ENCODE peak calls at places on chromosomes 12 and 14, in four cellular contexts. One of them, this sample, is unnamed. For H3K79me1, the result is how much of the 10 kb centered on the place peaks cover.

GRCh38 chr12:3088251-3088650 is 11.1 kb downstream of the TSPAN9 start:
- DNase-seq in IMR-90: no peak
- DNase-seq in H9: peak
- DNase-seq in H1: no peak
- DNase-seq in this sample: no peak

GRCh38 chr14:58830121-58830520 is 192.4 kb downstream of the DACT1 start:
- DNase-seq in IMR-90: no peak
- DNase-seq in H9: no peak
- DNase-seq in H1: no peak
- DNase-seq in this sample: no peak

GRCh38 chr12:752673-753400 is 458 bp downstream of the WNK1 start:
- DNase-seq in IMR-90: peak
- DNase-seq in H9: peak
- DNase-seq in H1: no peak
- DNase-seq in this sample: peak

GRCh38 chr12:11672833-11673232 is 23.4 kb downstream of the ETV6 start:
- DNase-seq in IMR-90: no peak
- DNase-seq in H9: no peak
- DNase-seq in H1: no peak
- DNase-seq in this sample: no peak

GRCh38 chr12:7716391-7716790 is 5.2 kb downstream of the DPPA3 start:
- DNase-seq in IMR-90: no peak
- DNase-seq in H9: no peak
- DNase-seq in H1: no peak
- DNase-seq in this sample: peak

GRCh38 chr14:26687438-26687837 is 89.6 kb upstream of the NOVA1 start:
- DNase-seq in IMR-90: no peak
- DNase-seq in H9: no peak
- DNase-seq in H1: no peak
- DNase-seq in this sample: no peak

GRCh38 chr12:75707983-75708382 is 196.6 kb upstream of the KRR1 start:
- DNase-seq in IMR-90: no peak
- DNase-seq in H9: no peak
- DNase-seq in H1: no peak
- DNase-seq in this sample: no peak

GRCh38 chr12:1796515-1797010 is 23.8 kb upstream of the LRTM2 start:
- DNase-seq in IMR-90: no peak
- DNase-seq in H9: peak
- DNase-seq in H1: no peak
- DNase-seq in this sample: peak

GRCh38 chr14:68661226-68662225 is 131.3 kb downstream of the ZFP36L1 start:
- DNase-seq in IMR-90: no peak
- DNase-seq in H9: no peak
- DNase-seq in H1: no peak
- DNase-seq in this sample: no peak

GRCh38 chr12:118645219-118645618 is 268.9 kb downstream of the SUDS3 start:
- DNase-seq in IMR-90: no peak
- DNase-seq in H9: peak
- DNase-seq in H1: no peak
- DNase-seq in this sample: peak

GRCh38 chr12:75488553-75488952 is 8.0 kb downstream of the GLIPR1 start:
- DNase-seq in IMR-90: peak
- DNase-seq in H9: peak
- DNase-seq in H1: no peak
- DNase-seq in this sample: peak

GRCh38 chr12:128654462-128654861 is 169.3 kb downstream of the SLC15A4 start:
- DNase-seq in IMR-90: no peak
- DNase-seq in H9: no peak
- DNase-seq in H1: no peak
- DNase-seq in this sample: no peak

GRCh38 chr14:91258021-91258618 is 13.6 kb upstream of the GPR68 start:
- DNase-seq in IMR-90: peak
- DNase-seq in H9: no peak
- DNase-seq in H1: no peak
- DNase-seq in this sample: no peak

GRCh38 chr12:132807295-132808222 is 21.1 kb downstream of the GOLGA3 start:
- DNase-seq in IMR-90: no peak
- DNase-seq in H9: peak
- DNase-seq in H1: no peak
- DNase-seq in this sample: peak

GRCh38 chr12:132723764-132724140 is 13.1 kb downstream of the PGAM5 start:
- DNase-seq in IMR-90: peak
- DNase-seq in H9: no peak
- DNase-seq in H1: no peak
- DNase-seq in this sample: no peak

GRCh38 chr12:43655586-43655985 is 103.0 kb downstream of the PUS7L start:
- DNase-seq in IMR-90: peak
- DNase-seq in H9: no peak
- DNase-seq in H1: no peak
- DNase-seq in this sample: no peak

GRCh38 chr14:74065746-74066575 is 18.3 kb downstream of the ALDH6A1 start:
- DNase-seq in IMR-90: peak
- DNase-seq in H9: no peak
- DNase-seq in H1: no peak
- DNase-seq in this sample: no peak

GRCh38 chr14:103519043-103519836 is 3.4 kb downstream of the CKB start:
- DNase-seq in IMR-90: no peak
- DNase-seq in H9: no peak
- DNase-seq in H1: no peak
- DNase-seq in this sample: peak

GRCh38 chr12:64995831-64996230 is 125.3 kb downstream of the WIF1 start:
- DNase-seq in IMR-90: no peak
- DNase-seq in H9: no peak
- DNase-seq in H1: no peak
- DNase-seq in this sample: no peak

GRCh38 chr12:108833355-108833733 is 24.0 kb downstream of the SSH1 start:
- DNase-seq in IMR-90: peak
- DNase-seq in H9: peak
- DNase-seq in H1: no peak
- DNase-seq in this sample: peak

GRCh38 chr12:117105902-117106301 is 6.7 kb upstream of the TESC start:
- DNase-seq in IMR-90: no peak
- DNase-seq in H9: no peak
- DNase-seq in H1: no peak
- DNase-seq in this sample: no peak

GRCh38 chr14:68687746-68688145 is 105.1 kb downstream of the ZFP36L1 start:
- DNase-seq in IMR-90: peak
- DNase-seq in H9: no peak
- DNase-seq in H1: no peak
- DNase-seq in this sample: peak

GRCh38 chr14:51304956-51305355 is 64.9 kb downstream of the TMX1 start:
- DNase-seq in IMR-90: peak
- DNase-seq in H9: no peak
- DNase-seq in H1: no peak
- DNase-seq in this sample: no peak

GRCh38 chr12:125193798-125194562 is 128.7 kb downstream of the AACS start:
- DNase-seq in IMR-90: peak
- DNase-seq in H9: peak
- DNase-seq in H1: no peak
- DNase-seq in this sample: peak

GRCh38 chr12:55780695-55781094 is 36.8 kb downstream of the SARNP start:
- DNase-seq in IMR-90: peak
- DNase-seq in H9: no peak
- DNase-seq in H1: no peak
- DNase-seq in this sample: no peak

GRCh38 chr14:88380405-88380804 is 5.1 kb upstream of the SPATA7 start:
- DNase-seq in IMR-90: peak
- DNase-seq in H9: no peak
- DNase-seq in H1: no peak
- DNase-seq in this sample: no peak

GRCh38 chr14:65462411-65462810 is 49.9 kb downstream of the FUT8 start:
- DNase-seq in IMR-90: peak
- DNase-seq in H9: no peak
- DNase-seq in H1: no peak
- DNase-seq in this sample: no peak

GRCh38 chr12:121175383-121176119 is 34.4 kb upstream of the P2RX4 start:
- DNase-seq in IMR-90: no peak
- DNase-seq in H9: no peak
- DNase-seq in H1: no peak
- DNase-seq in this sample: no peak

GRCh38 chr12:3152892-3153291 is 75.7 kb downstream of the TSPAN9 start:
- DNase-seq in IMR-90: no peak
- DNase-seq in H9: no peak
- DNase-seq in H1: no peak
- DNase-seq in this sample: no peak

GRCh38 chr12:65508281-65509035 is 230.0 kb downstream of the MSRB3 start:
- DNase-seq in IMR-90: no peak
- DNase-seq in H9: no peak
- DNase-seq in H1: no peak
- DNase-seq in this sample: no peak

GRCh38 chr14:81534510-81535074 is 939 bp upstream of the SEL1L start:
- DNase-seq in IMR-90: no peak
- DNase-seq in H9: no peak
- DNase-seq in H1: no peak
- DNase-seq in this sample: no peak
- H2BK120ac ChIP-seq in IMR-90: no peak
- H2BK120ac ChIP-seq in H9: no peak
- H2BK120ac ChIP-seq in H1: no peak
- H2BK120ac ChIP-seq in this sample: no peak

DNA sequence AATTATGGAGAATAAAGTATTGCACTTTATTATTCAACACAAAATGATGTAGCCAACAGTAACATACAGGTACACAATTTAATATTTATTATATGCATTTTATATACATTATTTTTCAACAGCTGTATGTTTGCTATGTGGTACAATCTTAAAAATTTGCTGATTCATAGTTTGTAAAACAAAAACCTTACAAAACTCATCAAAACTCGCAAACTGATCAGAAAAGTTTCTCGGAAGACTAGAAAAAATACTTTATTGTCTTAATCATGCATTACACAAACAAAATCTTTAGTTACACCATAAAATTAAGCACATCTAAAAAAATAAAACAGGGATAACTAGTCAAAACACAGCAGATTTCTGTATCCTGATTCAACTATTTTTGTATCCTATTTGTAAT is 19.5 kb downstream of the COCH start:
- DNase-seq in IMR-90: no peak
- DNase-seq in H9: no peak
- DNase-seq in H1: no peak
- DNase-seq in this sample: no peak
- H3K79me1 ChIP-seq in IMR-90: under half
- H3K79me1 ChIP-seq in H9: under half
- H3K79me1 ChIP-seq in H1: under half
- H3K79me1 ChIP-seq in this sample: under half

GRCh38 chr14:55500219-55500701 is 59.8 kb upstream of the TBPL2 start:
- DNase-seq in IMR-90: no peak
- DNase-seq in H9: peak
- DNase-seq in H1: no peak
- DNase-seq in this sample: no peak
- H4K5ac ChIP-seq in IMR-90: no peak
- H4K5ac ChIP-seq in H9: no peak
- H4K5ac ChIP-seq in H1: no peak
- H4K5ac ChIP-seq in this sample: no peak

GRCh38 chr14:22796087-22796707 is 19.0 kb downstream of the SLC7A7 start:
- DNase-seq in IMR-90: no peak
- DNase-seq in H9: no peak
- DNase-seq in H1: no peak
- DNase-seq in this sample: no peak
- H2BK120ac ChIP-seq in IMR-90: no peak
- H2BK120ac ChIP-seq in H9: no peak
- H2BK120ac ChIP-seq in H1: no peak
- H2BK120ac ChIP-seq in this sample: no peak

GRCh38 chr12:47797432-47797831 is 22.3 kb downstream of the HDAC7 start:
- DNase-seq in IMR-90: no peak
- DNase-seq in H9: peak
- DNase-seq in H1: no peak
- DNase-seq in this sample: peak
- H3K79me1 ChIP-seq in IMR-90: half or more
- H3K79me1 ChIP-seq in H9: under half
- H3K79me1 ChIP-seq in H1: under half
- H3K79me1 ChIP-seq in this sample: under half

GRCh38 chr14:34537677-34538009 is 1.9 kb downstream of the EAPP start:
- DNase-seq in IMR-90: no peak
- DNase-seq in H9: no peak
- DNase-seq in H1: no peak
- DNase-seq in this sample: no peak
- H4K5ac ChIP-seq in IMR-90: no peak
- H4K5ac ChIP-seq in H9: no peak
- H4K5ac ChIP-seq in H1: no peak
- H4K5ac ChIP-seq in this sample: no peak

GRCh38 chr14:92952497-92953298 is 29.7 kb downstream of the CHGA start:
- DNase-seq in IMR-90: no peak
- DNase-seq in H9: no peak
- DNase-seq in H1: no peak
- DNase-seq in this sample: no peak
- H2BK120ac ChIP-seq in IMR-90: no peak
- H2BK120ac ChIP-seq in H9: no peak
- H2BK120ac ChIP-seq in H1: no peak
- H2BK120ac ChIP-seq in this sample: no peak

GRCh38 chr14:104683653-104684448 is 5.6 kb upstream of the INF2 start:
- DNase-seq in IMR-90: no peak
- DNase-seq in H9: no peak
- DNase-seq in H1: no peak
- DNase-seq in this sample: no peak
- H3K79me1 ChIP-seq in IMR-90: under half
- H3K79me1 ChIP-seq in H9: under half
- H3K79me1 ChIP-seq in H1: under half
- H3K79me1 ChIP-seq in this sample: under half

DNA sequence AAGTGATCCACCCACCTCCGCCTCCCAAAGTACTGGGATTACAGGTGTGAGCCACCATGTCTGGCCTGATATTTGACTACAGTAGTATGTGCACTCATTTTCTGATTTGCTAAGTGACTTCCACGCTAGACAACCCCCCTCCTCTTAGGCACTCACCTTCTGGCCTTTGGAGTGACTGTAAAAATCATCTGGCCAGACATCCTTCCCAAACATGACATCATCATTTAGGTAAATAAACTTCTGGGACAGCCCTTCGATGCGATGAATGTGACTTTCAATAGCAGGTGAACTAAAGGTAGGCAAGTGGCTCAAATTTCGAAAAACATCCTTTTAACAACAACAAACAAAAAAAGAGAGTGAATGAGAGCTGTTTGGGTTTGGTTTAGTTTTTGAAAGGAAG is 30.6 kb upstream of the SYCP3 start:
- DNase-seq in IMR-90: no peak
- DNase-seq in H9: no peak
- DNase-seq in H1: no peak
- DNase-seq in this sample: no peak
- H4K5ac ChIP-seq in IMR-90: no peak
- H4K5ac ChIP-seq in H9: no peak
- H4K5ac ChIP-seq in H1: no peak
- H4K5ac ChIP-seq in this sample: no peak

DNA sequence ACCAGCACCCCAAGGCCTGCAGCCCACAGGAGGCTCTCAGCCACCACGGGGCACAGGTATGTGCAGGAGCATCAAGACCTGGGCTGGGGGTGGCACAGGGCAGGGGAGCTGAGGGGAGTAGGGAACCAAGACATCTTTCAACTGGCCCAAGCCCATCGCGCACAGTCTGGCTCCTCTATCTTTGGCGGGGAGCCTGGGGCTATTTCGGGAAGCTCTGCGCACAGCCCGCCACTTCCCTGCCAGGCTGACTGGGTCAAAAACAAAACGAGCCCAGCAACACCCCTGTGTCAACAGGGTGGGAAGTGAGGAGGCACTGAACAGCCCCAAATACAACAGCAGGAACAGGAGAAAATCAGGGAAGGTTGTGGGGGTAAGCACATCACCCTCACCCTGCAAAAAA is 83.9 kb downstream of the ARL6IP4 start:
- DNase-seq in IMR-90: no peak
- DNase-seq in H9: no peak
- DNase-seq in H1: no peak
- DNase-seq in this sample: no peak
- H2BK120ac ChIP-seq in IMR-90: no peak
- H2BK120ac ChIP-seq in H9: no peak
- H2BK120ac ChIP-seq in H1: no peak
- H2BK120ac ChIP-seq in this sample: no peak